ENCODE peak calls at places on chromosomes 16 and 17, in five cellular contexts. M is AG10803, D is AG08395, C is left cardiac atrium, U is RCC 7860. B is an unnamed sample.

GRCh38 chr16:56911771-56912541 is 20.0 kb upstream of the HERPUD1 start:
- DNase-seq in M (peak), C (peak), D (peak), U (no peak), B (peak)

GRCh38 chr16:48330847-48331204 is 54.4 kb downstream of the SIAH1 start:
- DNase-seq in M (peak), C (no peak), U (no peak), D (no peak), B (no peak)

GRCh38 chr16:654034-654433 is 4.9 kb downstream of the WDR90 start:
- DNase-seq in M (no peak), U (no peak), D (no peak), C (no peak), B (no peak)

GRCh38 chr17:70096861-70097260 is 21.8 kb downstream of the KCNJ16 start:
- DNase-seq in C (no peak), D (no peak), M (peak), U (no peak), B (no peak)

GRCh38 chr16:22694887-22695382 is 119.0 kb upstream of the HS3ST2 start:
- DNase-seq in C (no peak), M (peak), U (no peak), D (peak), B (peak)

GRCh38 chr17:74744714-74745547 is 3.5 kb upstream of the NHERF1 start:
- DNase-seq in D (peak), C (peak), M (peak), U (peak), B (peak)

GRCh38 chr17:2436516-2436915 is 35.7 kb upstream of the MNT start:
- DNase-seq in M (no peak), C (no peak), U (no peak), D (no peak), B (no peak)

GRCh38 chr17:29143894-29144293 is 36.3 kb downstream of the MYO18A start:
- DNase-seq in M (peak), U (peak), C (no peak), D (peak), B (no peak)

GRCh38 chr17:69402052-69402451 is 12.4 kb upstream of the MAP2K6 start:
- DNase-seq in C (no peak), U (peak), M (no peak), D (no peak), B (no peak)

GRCh38 chr16:81405702-81406113 is 38.9 kb upstream of the CMIP start:
- DNase-seq in M (peak), C (no peak), D (peak), U (peak), B (peak)

GRCh38 chr17:47802341-47803022 is 19.1 kb downstream of the OSBPL7 start:
- DNase-seq in D (peak), C (no peak), M (peak), U (peak), B (no peak)

GRCh38 chr17:2241823-2242222 is 61.8 kb downstream of the SMG6 start:
- DNase-seq in U (no peak), C (no peak), M (peak), D (peak), B (no peak)

GRCh38 chr16:57763290-57764005 is 27.9 kb downstream of the KATNB1 start:
- DNase-seq in D (no peak), C (no peak), M (no peak), U (no peak), B (no peak)

GRCh38 chr17:65794572-65794971 is 233.1 kb upstream of the AXIN2 start:
- DNase-seq in D (peak), M (peak), U (peak), C (no peak), B (no peak)

GRCh38 chr17:73765824-73766563 is 121.7 kb upstream of the SDK2 start:
- DNase-seq in C (peak), M (no peak), U (no peak), D (no peak), B (no peak)